ENCODE peak calls at places on chromosomes 7 and 10, in six cellular contexts. R is GM12878, M is SK-N-SH, X is K562, K is HepG2, U is H1. C is an unnamed sample.

GRCh38 chr10:16891375-16892313 is 74.4 kb upstream of the RSU1 start:
- DNase-seq in K (peak; percentile 30), U (peak; percentile 43), X (peak; percentile 47), R (no peak), M (peak; percentile 25), C (no peak)

GRCh38 chr7:134046594-134047128 is 80.5 kb upstream of the LRGUK start:
- DNase-seq in X (no peak), M (no peak), R (no peak), K (no peak), U (no peak), C (no peak)

GRCh38 chr7:152511736-152512135 is 75.9 kb upstream of the KMT2C start:
- DNase-seq in K (no peak), X (no peak), M (no peak), U (no peak), R (no peak), C (no peak)

GRCh38 chr10:87895430-87895829 is 32.0 kb downstream of the PTEN start:
- DNase-seq in R (no peak), K (no peak), X (no peak), U (no peak), M (no peak), C (no peak)

GRCh38 chr10:12346707-12347106 is 2.6 kb upstream of the CAMK1D start:
- DNase-seq in K (no peak), U (no peak), X (no peak), R (no peak), M (no peak), C (no peak)

GRCh38 chr10:43188702-43189101 is 50.5 kb downstream of the CSGALNACT2 start:
- DNase-seq in U (no peak), X (no peak), R (no peak), M (no peak), K (no peak), C (no peak)

GRCh38 chr7:27520828-27521790 is 141.6 kb downstream of the HIBADH start:
- DNase-seq in R (no peak), M (no peak), K (no peak), U (no peak), X (no peak), C (no peak)

GRCh38 chr10:80075781-80076180 is 2.7 kb upstream of the TMEM254 start:
- DNase-seq in K (no peak), R (no peak), U (no peak), M (no peak), X (no peak), C (no peak)

GRCh38 chr7:31051598-31052503 is at the start of gene ADCYAP1R1:
- DNase-seq in R (no peak), M (peak; percentile 99), U (no peak), X (no peak), K (no peak), C (no peak)
- TF ChIP-seq GABPA in R (no peak), M (no peak), U (no peak), X (no peak), K (no peak), C (no peak)

DNA sequence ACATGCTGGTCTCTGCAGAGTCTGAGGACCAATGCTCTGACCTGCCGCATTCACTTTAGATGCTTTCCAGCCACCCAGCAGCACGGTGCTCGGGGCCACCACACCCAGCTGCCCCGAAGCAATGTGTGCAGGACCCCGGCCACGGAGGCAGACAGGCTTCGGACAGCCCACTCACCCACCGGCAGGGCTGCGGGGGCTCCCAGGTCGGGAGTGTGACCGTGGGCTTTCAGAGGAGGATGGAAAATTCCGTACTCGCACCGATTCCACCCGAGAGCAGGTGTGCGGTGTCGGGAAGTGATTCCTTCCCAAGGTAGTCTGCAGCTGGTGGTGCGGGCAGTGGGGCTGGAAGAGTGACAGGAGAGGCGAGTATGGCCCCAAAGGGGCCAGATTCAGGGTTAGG is 190.9 kb downstream of the DNAJB6 start:
- DNase-seq in U (no peak), R (no peak), M (no peak), X (no peak), K (no peak), C (no peak)
- TF ChIP-seq GABPA in U (no peak), R (no peak), M (no peak), X (no peak), K (no peak), C (no peak)

DNA sequence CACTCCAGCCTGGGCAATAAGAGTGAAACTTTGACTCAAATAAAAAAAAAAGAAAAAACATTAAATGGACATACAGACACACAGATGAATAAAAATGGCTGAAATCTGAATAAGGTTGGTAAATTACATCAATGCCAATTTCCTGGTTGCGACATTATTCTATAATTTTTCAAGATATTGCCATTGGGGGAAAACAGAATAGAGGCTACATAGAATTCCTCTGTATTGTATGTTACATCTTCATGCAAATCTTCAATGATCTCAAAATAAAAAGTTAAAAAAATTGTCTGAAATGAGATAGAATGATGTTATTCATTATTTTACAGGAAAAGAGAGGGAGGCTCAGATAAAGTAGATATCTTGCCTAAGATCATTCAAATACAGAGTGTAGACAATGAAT is 234.0 kb downstream of the SDHAF3 start:
- DNase-seq in M (no peak), R (no peak), U (no peak), X (no peak), K (no peak), C (no peak)
- TF ChIP-seq GABPA in M (no peak), R (no peak), U (no peak), X (no peak), K (no peak), C (no peak)

GRCh38 chr7:117112640-117113039 is 159.3 kb downstream of the ST7 start:
- DNase-seq in K (no peak), M (no peak), X (no peak), R (no peak), U (no peak), C (no peak)
- TF ChIP-seq GABPA in K (no peak), M (no peak), X (no peak), R (no peak), U (no peak), C (no peak)